ENCODE peak calls at places on chromosome 6, in ten cellular contexts. B, X, T, H, F, K, D, J, O and C are unnamed samples.

GRCh38 chr6:52360601-52361346 is 1.2 kb upstream of the PAQR8 start:
- DNase-seq in H (no peak), J (no peak), D (no peak), X (no peak), K (no peak), O (no peak), F (no peak), B (no peak), T (peak), C (peak)

GRCh38 chr6:111499269-111499793 is 16.3 kb upstream of the REV3L start:
- DNase-seq in T (no peak), O (no peak), X (no peak), D (no peak), K (no peak), H (no peak), F (no peak), J (no peak), B (no peak), C (no peak)

GRCh38 chr6:41348934-41349333 is 13.5 kb downstream of the NCR2 start:
- DNase-seq in H (no peak), D (no peak), T (no peak), F (no peak), K (no peak), J (no peak), B (no peak), O (no peak), X (no peak), C (no peak)

GRCh38 chr6:131754715-131755567 is 44.1 kb upstream of the CTAGE9 start:
- DNase-seq in B (peak), K (no peak), T (no peak), D (no peak), J (no peak), H (no peak), X (no peak), O (no peak), F (no peak), C (no peak)

GRCh38 chr6:6546318-6547110 is 42.0 kb upstream of the LY86 start:
- DNase-seq in J (no peak), O (peak), D (no peak), F (peak), K (peak), B (no peak), X (peak), H (peak), T (peak), C (peak)

GRCh38 chr6:138944412-138944811 is 43.6 kb downstream of the REPS1 start:
- DNase-seq in J (no peak), O (no peak), K (peak), B (peak), H (peak), T (no peak), D (no peak), F (peak), X (no peak), C (no peak)

GRCh38 chr6:31225735-31226134 is 46.2 kb downstream of the HLA-C start:
- DNase-seq in F (no peak), H (no peak), X (no peak), T (no peak), B (no peak), K (no peak), J (no peak), O (no peak), D (no peak), C (no peak)

GRCh38 chr6:79993012-79993910 is 11.2 kb upstream of the TTK start:
- DNase-seq in B (no peak), H (no peak), D (no peak), F (peak), J (no peak), T (no peak), O (no peak), K (no peak), X (no peak), C (no peak)

GRCh38 chr6:30060634-30060981 is 457 bp upstream of the POLR1H start:
- DNase-seq in O (no peak), F (peak), K (no peak), H (peak), J (no peak), D (no peak), T (peak), X (no peak), B (peak), C (no peak)

GRCh38 chr6:52423971-52424381 is 3.8 kb downstream of the EFHC1 start:
- DNase-seq in O (no peak), T (no peak), D (no peak), X (no peak), H (no peak), F (no peak), K (peak), J (no peak), B (peak), C (no peak)

GRCh38 chr6:156425374-156425773 is 351.8 kb upstream of the ARID1B start:
- DNase-seq in T (no peak), X (no peak), J (no peak), O (no peak), H (no peak), D (no peak), B (peak), F (no peak), K (peak), C (no peak)

GRCh38 chr6:40197371-40197770 is 263.1 kb upstream of the MOCS1 start:
- DNase-seq in T (no peak), X (no peak), D (no peak), J (no peak), H (no peak), O (no peak), B (no peak), F (no peak), K (no peak), C (no peak)

GRCh38 chr6:153938876-153939275 is 100.2 kb upstream of the OPRM1 start:
- DNase-seq in B (no peak), D (no peak), X (no peak), J (no peak), T (no peak), O (no peak), H (no peak), F (no peak), K (no peak), C (no peak)

GRCh38 chr6:1952726-1953360 is 292.6 kb downstream of the GMDS start:
- DNase-seq in J (no peak), D (no peak), F (no peak), T (no peak), H (no peak), K (peak), O (no peak), X (no peak), B (peak), C (no peak)

GRCh38 chr6:137933696-137934095 is 66.6 kb downstream of the TNFAIP3 start:
- DNase-seq in H (no peak), B (peak), X (no peak), K (peak), D (no peak), O (no peak), F (no peak), T (no peak), J (no peak), C (no peak)

GRCh38 chr6:29531668-29532067 is 27.9 kb downstream of the UBD start:
- DNase-seq in B (no peak), T (no peak), K (no peak), F (no peak), D (no peak), J (no peak), X (no peak), H (no peak), O (no peak), C (no peak)

GRCh38 chr6:593139-593906 is 63.6 kb downstream of the HUS1B start:
- DNase-seq in D (peak), J (peak), X (peak), K (peak), O (no peak), H (peak), F (peak), B (peak), T (peak), C (peak)

GRCh38 chr6:134457941-134458340 is 140.0 kb upstream of the SGK1 start:
- DNase-seq in J (no peak), O (no peak), K (no peak), D (no peak), X (no peak), B (no peak), H (peak), F (no peak), T (no peak), C (no peak)

GRCh38 chr6:38387994-38388393 is 251.7 kb downstream of the BTBD9 start:
- DNase-seq in H (no peak), O (no peak), F (no peak), B (peak), T (no peak), X (no peak), K (peak), D (no peak), J (no peak), C (peak)

GRCh38 chr6:88220493-88220892 is 54.3 kb upstream of the CNR1 start:
- DNase-seq in H (peak), X (no peak), D (no peak), B (peak), O (no peak), J (no peak), T (peak), F (peak), K (peak), C (no peak)

GRCh38 chr6:132235596-132236280 is 165.5 kb downstream of the MOXD1 start:
- DNase-seq in F (no peak), H (no peak), O (no peak), B (peak), K (no peak), X (no peak), T (no peak), J (no peak), D (no peak), C (no peak)

GRCh38 chr6:144217797-144218196 is 67.3 kb upstream of the UTRN start:
- DNase-seq in F (no peak), X (no peak), D (no peak), T (no peak), H (no peak), K (no peak), J (no peak), O (no peak), B (no peak), C (no peak)